ENCODE peak calls at places on chromosomes 6 and 20, in ten cellular contexts. F is body of pancreas, P is brain microvascular endothelial cell, G is cardiac fibroblast, I is AG09309, B is GM06990, N is colonic mucosa, A is dorsolateral prefrontal cortex, C is fibroblast of mammary gland, Y is breast epithelium. E is an unnamed sample.

GRCh38 chr6:38638941-38639497 is 710 bp downstream of the BTBD9 start:
- DNase-seq in F (peak), P (peak), G (peak), I (no peak), B (no peak), N (peak), A (peak), C (peak), Y (no peak), E (peak)

GRCh38 chr6:56226946-56227879 is 20.2 kb downstream of the COL21A1 start:
- DNase-seq in F (no peak), P (peak), G (peak), I (peak), B (no peak), N (no peak), A (no peak), C (peak), Y (no peak), E (no peak)

GRCh38 chr6:161374971-161375873 is 101.4 kb upstream of the AGPAT4 start:
- DNase-seq in F (peak), P (no peak), G (peak), I (no peak), B (no peak), N (peak), A (peak), C (peak), Y (peak), E (peak)

GRCh38 chr6:48973486-48973885 is 489.6 kb downstream of the MMUT start:
- DNase-seq in F (no peak), P (no peak), G (peak), I (no peak), B (no peak), N (no peak), A (no peak), C (peak), Y (no peak), E (no peak)

GRCh38 chr20:45347936-45348809 is at the start of gene SDC4:
- DNase-seq in F (peak), P (no peak), G (peak), I (no peak), B (peak), N (peak), A (no peak), C (peak), Y (peak), E (peak)

GRCh38 chr6:155158044-155158843 is 105.6 kb upstream of the CLDN20 start:
- DNase-seq in F (no peak), P (no peak), G (peak), I (no peak), B (no peak), N (no peak), A (no peak), C (peak), Y (no peak), E (no peak)

GRCh38 chr6:11231564-11232176 is 798 bp downstream of the NEDD9 start:
- DNase-seq in F (no peak), P (no peak), G (peak), I (no peak), B (no peak), N (no peak), A (no peak), C (no peak), Y (no peak), E (no peak)

GRCh38 chr20:39298116-39298515 is 336.0 kb downstream of the DHX35 start:
- DNase-seq in F (no peak), P (no peak), G (no peak), I (no peak), B (no peak), N (no peak), A (no peak), C (no peak), Y (no peak), E (no peak)

GRCh38 chr6:13586936-13587542 is 12.6 kb downstream of the SIRT5 start:
- DNase-seq in F (no peak), P (no peak), G (no peak), I (no peak), B (no peak), N (no peak), A (no peak), C (no peak), Y (no peak), E (no peak)

GRCh38 chr20:54122189-54122588 is 51.6 kb downstream of the CYP24A1 start:
- DNase-seq in F (no peak), P (no peak), G (peak), I (no peak), B (no peak), N (no peak), A (no peak), C (peak), Y (no peak), E (no peak)

GRCh38 chr20:23668477-23668951 is 20.3 kb downstream of the CST4 start:
- DNase-seq in F (peak), P (peak), G (peak), I (no peak), B (no peak), N (peak), A (no peak), C (peak), Y (no peak), E (peak)

GRCh38 chr6:129730477-129731165 is 20.6 kb upstream of the ARHGAP18 start:
- DNase-seq in F (peak), P (no peak), G (peak), I (no peak), B (peak), N (no peak), A (no peak), C (peak), Y (no peak), E (peak)
- TF ChIP-seq CTCF in F (peak), P (peak), G (peak), I (peak), B (peak), N (peak), A (peak), C (peak), Y (peak), E (peak)

GRCh38 chr6:31680841-31681671 is at the start of gene LY6G5C:
- DNase-seq in F (peak), P (peak), G (peak), I (peak), B (peak), N (peak), A (peak), C (peak), Y (peak), E (peak)
- TF ChIP-seq CTCF in F (peak), P (peak), G (peak), I (peak), B (peak), N (peak), A (peak), C (peak), Y (peak), E (peak)

DNA sequence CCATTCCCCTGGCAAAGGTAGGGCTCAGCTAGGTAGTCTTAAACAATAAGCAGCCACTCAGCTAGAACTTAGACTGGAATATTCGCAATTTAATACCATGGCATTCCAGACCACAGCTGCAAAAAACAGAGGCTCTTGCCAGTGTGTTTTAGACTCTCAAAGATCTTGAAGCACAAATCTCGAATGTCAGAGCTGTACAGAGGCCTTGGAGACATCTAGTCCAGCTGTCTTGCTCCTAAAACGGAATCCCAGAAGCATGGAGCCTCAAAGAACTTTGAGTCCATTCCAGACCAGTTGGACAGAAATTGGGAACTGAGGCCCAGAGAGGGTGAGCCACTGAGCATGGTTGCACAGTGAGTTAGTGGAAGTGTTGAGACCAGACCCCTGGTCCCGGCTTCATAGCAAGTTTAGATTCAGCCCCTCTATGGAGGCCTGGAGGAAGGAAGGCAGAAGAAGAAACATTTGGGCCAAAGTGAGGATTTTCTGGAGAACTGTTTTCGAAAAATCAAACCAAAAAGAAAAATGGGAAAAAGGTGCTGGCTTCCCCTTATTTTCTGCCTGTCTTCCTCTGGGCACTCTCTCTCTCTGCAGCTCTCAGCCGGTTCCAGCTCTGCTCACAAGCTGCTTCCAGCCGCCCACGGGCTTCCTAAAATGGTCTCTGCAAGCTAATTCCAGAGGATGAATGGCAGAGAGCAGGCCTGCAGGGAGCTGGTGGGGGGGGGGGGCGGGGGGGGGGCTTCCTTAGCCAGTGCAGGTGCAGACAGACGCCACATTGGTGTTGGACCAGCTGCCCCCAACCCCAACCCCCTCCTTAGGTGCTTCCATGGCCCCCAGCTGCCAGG is 32.4 kb downstream of the AAR2 start:
- DNase-seq in F (no peak), P (no peak), G (no peak), I (no peak), B (no peak), N (no peak), A (no peak), C (no peak), Y (no peak), E (no peak)
- TF ChIP-seq CTCF in F (no peak), P (no peak), G (no peak), I (no peak), B (no peak), N (no peak), A (no peak), C (no peak), Y (no peak), E (no peak)

GRCh38 chr20:278607-279571 is 11.7 kb downstream of the C20orf96 start:
- DNase-seq in F (no peak), P (no peak), G (no peak), I (no peak), B (no peak), N (no peak), A (no peak), C (no peak), Y (peak), E (no peak)
- TF ChIP-seq CTCF in F (no peak), P (peak), G (peak), I (no peak), B (no peak), N (no peak), A (no peak), C (no peak), Y (no peak), E (no peak)

DNA sequence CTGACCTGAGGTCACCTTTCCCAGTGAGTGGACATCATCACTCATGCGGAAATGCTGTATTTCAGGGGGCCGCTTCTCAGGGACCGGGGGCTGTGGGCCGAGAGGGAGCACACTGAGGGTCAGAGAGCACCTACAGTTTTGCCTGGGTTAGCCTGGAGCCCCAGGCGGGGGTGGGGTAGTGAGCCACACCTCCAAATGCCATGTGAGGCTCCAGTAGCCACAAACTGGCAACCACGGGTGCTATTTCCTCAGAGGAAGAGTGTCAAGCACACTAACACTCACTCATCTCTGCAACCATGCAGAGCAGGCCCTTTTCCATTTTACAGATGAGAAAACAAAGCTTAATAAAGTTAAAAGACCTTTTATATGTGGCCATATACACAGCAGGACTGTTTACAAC is 4.7 kb downstream of the EHMT2 start:
- DNase-seq in F (no peak), P (no peak), G (no peak), I (no peak), B (no peak), N (no peak), A (no peak), C (no peak), Y (no peak), E (no peak)
- TF ChIP-seq CTCF in F (no peak), P (no peak), G (no peak), I (no peak), B (no peak), N (no peak), A (no peak), C (no peak), Y (no peak), E (no peak)

GRCh38 chr6:30752164-30752927 is 8.0 kb upstream of the IER3 start:
- DNase-seq in F (peak), P (peak), G (peak), I (peak), B (no peak), N (peak), A (no peak), C (peak), Y (peak), E (peak)
- TF ChIP-seq CTCF in F (no peak), P (peak), G (no peak), I (peak), B (no peak), N (no peak), A (no peak), C (peak), Y (no peak), E (no peak)

DNA sequence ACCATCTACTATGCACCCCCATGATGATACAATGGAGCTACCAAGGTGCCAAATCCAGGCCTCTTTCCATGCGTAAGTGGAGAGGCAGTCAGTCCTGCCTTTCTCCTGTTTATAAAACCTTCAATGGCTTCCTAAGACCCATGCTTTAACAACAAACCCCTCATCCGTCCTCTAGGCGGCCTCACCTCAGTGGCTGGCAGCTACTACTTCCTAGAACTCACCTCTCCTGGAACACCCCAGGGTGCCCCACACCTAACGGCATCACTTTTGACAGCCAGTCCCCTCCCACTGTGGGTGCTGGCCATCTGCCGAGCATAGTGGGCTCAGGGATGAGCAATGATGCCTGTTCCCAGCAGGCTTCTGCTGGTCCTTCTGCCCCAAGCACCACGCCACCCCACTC is 80.0 kb upstream of the TAB2 start:
- DNase-seq in F (no peak), P (no peak), G (no peak), I (no peak), B (no peak), N (no peak), A (no peak), C (no peak), Y (no peak), E (no peak)
- TF ChIP-seq CTCF in F (no peak), P (no peak), G (no peak), I (no peak), B (no peak), N (no peak), A (no peak), C (no peak), Y (no peak), E (no peak)

GRCh38 chr6:98929498-98930060 is 18.2 kb downstream of the FBXL4 start:
- DNase-seq in F (no peak), P (no peak), G (peak), I (no peak), B (no peak), N (no peak), A (no peak), C (peak), Y (no peak), E (no peak)
- TF ChIP-seq CTCF in F (no peak), P (no peak), G (no peak), I (no peak), B (no peak), N (no peak), A (no peak), C (no peak), Y (no peak), E (no peak)

E was measured in Calu3.